ENCODE peak calls at places on chromosome 15, in six cellular contexts. Q is omental fat pad, V is lower lobe of right lung, U is MM.1S, X is AG04450, H is upper lobe of left lung. K is an unnamed sample.

GRCh38 chr15:28920781-28921331 is 35.1 kb downstream of the APBA2 start:
- DNase-seq in Q (no peak), V (peak), U (peak), X (no peak), H (no peak), K (no peak)

GRCh38 chr15:89958107-89958805 is 42.9 kb upstream of the ZNF710 start:
- DNase-seq in Q (no peak), V (peak), U (no peak), X (no peak), H (peak), K (no peak)

GRCh38 chr15:67013696-67014095 is 51.7 kb upstream of the SMAD3 start:
- DNase-seq in Q (no peak), V (no peak), U (no peak), X (peak), H (no peak), K (no peak)

GRCh38 chr15:41887893-41888292 is 6.0 kb downstream of the SPTBN5 start:
- DNase-seq in Q (no peak), V (no peak), U (no peak), X (no peak), H (no peak), K (no peak)

GRCh38 chr15:26772588-26773484 is at the start of gene GABRB3:
- DNase-seq in Q (no peak), V (peak), U (no peak), X (no peak), H (no peak), K (peak)

GRCh38 chr15:35705885-35706590 is 160.1 kb upstream of the DPH6 start:
- DNase-seq in Q (no peak), V (no peak), U (no peak), X (no peak), H (no peak), K (no peak)

GRCh38 chr15:53473435-53473834 is 286.0 kb downstream of the WDR72 start:
- DNase-seq in Q (no peak), V (no peak), U (no peak), X (no peak), H (no peak), K (no peak)

GRCh38 chr15:90388462-90389182 is 580 bp downstream of the IQGAP1 start:
- DNase-seq in Q (peak), V (peak), U (peak), X (no peak), H (peak), K (peak)

GRCh38 chr15:35827156-35827555 is 281.2 kb upstream of the DPH6 start:
- DNase-seq in Q (no peak), V (no peak), U (no peak), X (no peak), H (no peak), K (no peak)

GRCh38 chr15:60444289-60444912 is 34.5 kb downstream of the ICE2 start:
- DNase-seq in Q (no peak), V (no peak), U (no peak), X (no peak), H (no peak), K (no peak)

GRCh38 chr15:68384451-68385239 is 47.3 kb downstream of the ITGA11 start:
- DNase-seq in Q (no peak), V (peak), U (no peak), X (peak), H (no peak), K (no peak)

GRCh38 chr15:31263751-31264533 is 62.7 kb upstream of the KLF13 start:
- DNase-seq in Q (peak), V (peak), U (peak), X (no peak), H (peak), K (no peak)
- TF ChIP-seq CTCF in Q (no peak), V (peak), U (peak), X (no peak), H (peak), K (peak)

GRCh38 chr15:100926258-100926657 is 7.1 kb downstream of the LRRK1 start:
- DNase-seq in Q (no peak), V (no peak), U (no peak), X (no peak), H (no peak), K (peak)
- TF ChIP-seq CTCF in Q (no peak), V (no peak), U (no peak), X (no peak), H (no peak), K (peak)

GRCh38 chr15:79185199-79185598 is 94.6 kb upstream of the RASGRF1 start:
- DNase-seq in Q (no peak), V (no peak), U (peak), X (no peak), H (no peak), K (peak)
- TF ChIP-seq CTCF in Q (no peak), V (no peak), U (peak), X (no peak), H (no peak), K (peak)

DNA sequence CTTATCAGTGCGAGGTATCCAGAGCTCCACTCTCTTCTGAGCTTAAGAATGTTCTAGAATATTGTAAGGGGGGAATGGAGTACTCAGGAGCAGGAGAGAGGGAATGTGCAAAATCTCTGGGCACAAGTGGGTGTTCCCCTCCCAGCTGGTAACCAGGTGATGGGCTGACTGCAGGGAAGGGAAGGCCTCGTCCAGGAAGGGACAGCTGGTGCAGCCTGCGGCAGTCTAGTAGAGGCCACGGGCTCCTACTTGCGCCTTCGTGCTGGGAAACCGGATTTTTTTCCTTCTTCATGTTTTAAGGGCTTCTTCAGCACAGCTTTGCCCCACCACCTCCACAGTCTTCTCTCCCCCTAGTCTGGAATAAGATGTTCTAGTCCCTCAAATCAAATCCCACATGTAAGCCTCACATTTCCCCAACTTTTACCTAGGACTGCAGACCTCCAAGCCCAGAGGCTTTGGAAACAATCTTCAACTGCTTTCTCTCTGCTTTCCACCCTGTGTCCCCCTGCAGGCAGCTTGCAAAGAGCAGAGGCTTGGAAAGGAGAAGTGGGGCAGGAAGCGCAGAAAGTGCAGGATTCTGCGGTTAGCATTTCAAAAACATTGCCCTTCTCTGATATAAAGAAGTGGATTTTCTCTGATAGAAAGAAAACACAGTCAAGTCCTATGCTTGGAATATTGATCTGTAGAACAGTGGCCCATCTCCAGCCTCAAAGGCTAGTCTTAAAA is 11.9 kb upstream of the CGNL1 start:
- DNase-seq in Q (no peak), V (no peak), U (no peak), X (no peak), H (no peak), K (no peak)
- TF ChIP-seq CTCF in Q (no peak), V (peak), U (no peak), X (peak), H (no peak), K (no peak)